ENCODE peak calls at places on chromosomes 6 and 20, in eight cellular contexts. E is hypothalamus; K is globus pallidus; F is dermis microvascular lymphatic vessel endothelial cell; A is stimulated activated CD4-positive, alpha-beta T cell treated with anti-CD3 and anti-CD28 coated beads, Interleukin-4, amount 100 ng/mL, for 4 hours; J is iris pigment epithelial cell; D is amniotic stem cell; I is GM18507. S is an unnamed sample.
A peak's percentile ranks its signal among the peaks of the same experiment; 100 is the strongest.

GRCh38 chr6:138250513-138251247 is 32.4 kb upstream of the PBOV1 start:
- DNase-seq in E (no peak), D (no peak), I (no peak), F (peak; percentile 7), A (no peak), J (peak; percentile 38), K (no peak), S (no peak)

GRCh38 chr6:169976301-169977081 is 225.1 kb downstream of the ERMARD start:
- DNase-seq in A (no peak), K (no peak), F (peak; percentile 13), D (no peak), J (no peak), E (no peak), I (no peak), S (no peak)

GRCh38 chr6:138226701-138227315 is 8.5 kb upstream of the PBOV1 start:
- DNase-seq in E (no peak), F (no peak), K (no peak), J (no peak), D (no peak), I (no peak), A (no peak), S (peak; percentile 29)

GRCh38 chr6:119568580-119568979 is 219.0 kb upstream of the MAN1A1 start:
- DNase-seq in F (no peak), J (no peak), D (no peak), I (no peak), A (no peak), E (no peak), K (no peak), S (no peak)

GRCh38 chr20:10558635-10559187 is 115.1 kb downstream of the JAG1 start:
- DNase-seq in F (peak; percentile 84), A (no peak), I (no peak), J (peak; percentile 98), D (peak; percentile 67), E (no peak), K (no peak), S (no peak)

GRCh38 chr20:44502968-44503367 is 18.9 kb downstream of the SERINC3 start:
- DNase-seq in D (no peak), I (no peak), A (no peak), J (no peak), F (no peak), E (no peak), K (no peak), S (no peak)

GRCh38 chr6:141874930-141875602 is 257.7 kb upstream of the GJE1 start:
- DNase-seq in A (no peak), J (peak; percentile 16), K (no peak), I (no peak), E (no peak), F (no peak), D (no peak), S (no peak)

GRCh38 chr6:38319259-38320255 is 320.2 kb downstream of the BTBD9 start:
- DNase-seq in F (no peak), E (no peak), A (no peak), K (no peak), I (no peak), J (peak; percentile 17), D (no peak), S (no peak)